ENCODE peak calls at places on chromosomes 16 and 17, in five cellular contexts. R, E, Q, G and D are unnamed samples. For H3K36me3, the result is how much of the 10 kb centered on the place peaks cover.

GRCh38 chr16:67749436-67750078 is 30.4 kb upstream of the GFOD2 start:
- DNase-seq in G (no peak), Q (no peak), R (no peak), E (no peak), D (no peak)

GRCh38 chr17:71163121-71163812 is 957.6 kb upstream of the SOX9 start:
- DNase-seq in Q (no peak), G (no peak), R (no peak), E (no peak), D (no peak)

GRCh38 chr16:86189934-86190333 is 291.0 kb downstream of the IRF8 start:
- DNase-seq in G (no peak), Q (no peak), R (no peak), E (no peak), D (no peak)

GRCh38 chr17:79075861-79076406 is 1.3 kb downstream of the ENGASE start:
- DNase-seq in R (no peak), Q (no peak), E (no peak), G (peak), D (no peak)

GRCh38 chr17:78032166-78032565 is 73.7 kb downstream of the TNRC6C start:
- DNase-seq in R (no peak), Q (peak), G (no peak), E (peak), D (no peak)

GRCh38 chr17:7886227-7887037 is 2.2 kb upstream of the CHD3 start:
- DNase-seq in G (peak), Q (peak), E (no peak), R (no peak), D (no peak)

GRCh38 chr17:74744714-74745547 is 3.5 kb upstream of the NHERF1 start:
- DNase-seq in E (peak), G (peak), Q (peak), R (peak), D (no peak)

GRCh38 chr17:44128383-44128782 is 4.9 kb upstream of the HDAC5 start:
- DNase-seq in G (no peak), Q (no peak), E (no peak), R (no peak), D (no peak)

GRCh38 chr17:62819511-62820221 is 11.6 kb upstream of the MARCHF10 start:
- DNase-seq in Q (no peak), G (peak), E (peak), R (peak), D (no peak)

GRCh38 chr17:13393841-13394710 is 207.7 kb downstream of the HS3ST3A1 start:
- DNase-seq in E (no peak), G (no peak), Q (peak), R (no peak), D (no peak)

GRCh38 chr16:75044800-75045361 is 46.1 kb downstream of the ZNRF1 start:
- DNase-seq in E (no peak), R (no peak), Q (no peak), G (peak), D (no peak)

GRCh38 chr17:77281904-77282367 is 141.2 kb downstream of the SEC14L1 start:
- DNase-seq in E (no peak), G (no peak), Q (no peak), R (no peak), D (no peak)

GRCh38 chr16:27572711-27573110 is 22.8 kb downstream of the KATNIP start:
- DNase-seq in Q (no peak), E (no peak), R (no peak), G (peak), D (no peak)

GRCh38 chr17:30274887-30275286 is 16.9 kb downstream of the BLMH start:
- DNase-seq in E (no peak), Q (no peak), R (no peak), G (no peak), D (no peak)

GRCh38 chr17:36650096-36650764 is 48.8 kb downstream of the MRM1 start:
- DNase-seq in Q (no peak), G (no peak), E (no peak), R (no peak), D (no peak)

GRCh38 chr16:70709457-70709856 is 23.6 kb upstream of the MTSS2 start:
- DNase-seq in E (no peak), R (no peak), G (no peak), Q (no peak), D (no peak)

GRCh38 chr17:48240562-48241130 is 133.1 kb downstream of the SNX11 start:
- DNase-seq in R (no peak), G (no peak), Q (peak), E (no peak), D (no peak)

GRCh38 chr17:1227917-1228751 is 42.1 kb upstream of the BHLHA9 start:
- DNase-seq in G (no peak), R (no peak), Q (no peak), E (no peak), D (no peak)

GRCh38 chr17:47728214-47728877 is 4.7 kb upstream of the TBX21 start:
- DNase-seq in R (no peak), E (no peak), G (no peak), Q (no peak), D (no peak)

GRCh38 chr16:79598341-79599181 is 2.0 kb downstream of the MAF start:
- DNase-seq in G (peak), Q (no peak), E (no peak), R (no peak), D (no peak)

GRCh38 chr16:1950047-1950446 is 4.4 kb downstream of the RPL3L start:
- DNase-seq in G (no peak), R (no peak), E (no peak), Q (no peak), D (no peak)

GRCh38 chr16:71540-72341 is 690 bp downstream of the RHBDF1 start:
- DNase-seq in G (peak), Q (peak), R (peak), E (no peak), D (no peak)

GRCh38 chr17:6775871-6776405 is at the start of gene FBXO39:
- DNase-seq in G (no peak), Q (no peak), E (peak), R (no peak), D (no peak)

GRCh38 chr16:322476-323143 is 29.9 kb downstream of the AXIN1 start:
- DNase-seq in R (no peak), Q (no peak), E (no peak), G (no peak), D (no peak)

GRCh38 chr16:68085259-68086071 is at the start of gene NFATC3:
- DNase-seq in E (peak), R (peak), Q (peak), G (peak), D (peak)

GRCh38 chr16:31200821-31201510 is 1.6 kb downstream of the PYCARD start:
- DNase-seq in R (no peak), G (no peak), Q (peak), E (no peak), D (no peak)

GRCh38 chr17:47276868-47277267 is 23.2 kb downstream of the ITGB3 start:
- DNase-seq in Q (peak), R (peak), E (no peak), G (peak), D (no peak)

GRCh38 chr17:6450926-6451717 is 6.9 kb downstream of the PIMREG start:
- DNase-seq in Q (no peak), E (no peak), R (no peak), G (no peak), D (no peak)

GRCh38 chr17:1829189-1829578 is 518 bp downstream of the SMYD4 start:
- DNase-seq in G (peak), E (no peak), R (peak), Q (no peak), D (no peak)

GRCh38 chr16:75310541-75310940 is 59.1 kb upstream of the BCAR1 start:
- DNase-seq in G (no peak), R (no peak), E (no peak), Q (no peak), D (no peak)

GRCh38 chr16:31695667-31696066 is 168.0 kb downstream of the AHSP start:
- DNase-seq in Q (peak), G (no peak), E (peak), R (no peak), D (no peak)

GRCh38 chr16:86634290-86634689 is 55.9 kb downstream of the FOXL1 start:
- DNase-seq in R (no peak), Q (no peak), E (no peak), G (no peak), D (no peak)

GRCh38 chr17:3896108-3897099 is 3.6 kb upstream of the CAMKK1 start:
- DNase-seq in Q (no peak), E (no peak), R (no peak), G (no peak), D (no peak)

GRCh38 chr17:7174603-7175362 is 4.4 kb downstream of the ASGR1 start:
- DNase-seq in G (no peak), R (no peak), E (no peak), Q (no peak), D (no peak)

GRCh38 chr17:17755715-17756114 is 74.5 kb downstream of the RAI1 start:
- DNase-seq in G (no peak), E (no peak), Q (no peak), R (no peak), D (no peak)

GRCh38 chr17:17759164-17759563 is 77.6 kb downstream of the SREBF1 start:
- DNase-seq in R (no peak), E (no peak), Q (no peak), G (no peak), D (no peak)

GRCh38 chr17:17757944-17758343 is 76.7 kb downstream of the RAI1 start:
- DNase-seq in G (no peak), E (no peak), Q (no peak), R (no peak), D (no peak)

GRCh38 chr17:17758443-17758842 is 77.2 kb downstream of the RAI1 start:
- DNase-seq in G (no peak), Q (no peak), R (no peak), E (no peak), D (no peak)

GRCh38 chr17:17757391-17757791 is 76.1 kb downstream of the RAI1 start:
- DNase-seq in Q (no peak), R (no peak), G (no peak), E (no peak), D (no peak)
- H3K4me3 ChIP-seq in Q (no peak), R (no peak), G (no peak), E (no peak), D (no peak)

GRCh38 chr16:81448154-81449131 is 3.8 kb downstream of the CMIP start:
- DNase-seq in E (no peak), Q (peak), R (peak), G (no peak), D (no peak)

GRCh38 chr16:81447383-81448101 is 2.9 kb downstream of the CMIP start:
- DNase-seq in E (no peak), G (no peak), Q (no peak), R (peak), D (no peak)

GRCh38 chr16:81445926-81446317 is 1.3 kb downstream of the CMIP start:
- DNase-seq in R (no peak), Q (peak), E (no peak), G (no peak), D (no peak)

GRCh38 chr16:81445143-81445922 is 725 bp downstream of the CMIP start:
- DNase-seq in Q (peak), E (no peak), G (peak), R (no peak), D (no peak)

GRCh38 chr16:81446318-81447275 is 2.0 kb downstream of the CMIP start:
- DNase-seq in R (no peak), E (no peak), G (no peak), Q (peak), D (no peak)
- TF ChIP-seq POLR2AphosphoS5 in R (no peak), E (peak), G (peak), Q (no peak), D (no peak)

DNA sequence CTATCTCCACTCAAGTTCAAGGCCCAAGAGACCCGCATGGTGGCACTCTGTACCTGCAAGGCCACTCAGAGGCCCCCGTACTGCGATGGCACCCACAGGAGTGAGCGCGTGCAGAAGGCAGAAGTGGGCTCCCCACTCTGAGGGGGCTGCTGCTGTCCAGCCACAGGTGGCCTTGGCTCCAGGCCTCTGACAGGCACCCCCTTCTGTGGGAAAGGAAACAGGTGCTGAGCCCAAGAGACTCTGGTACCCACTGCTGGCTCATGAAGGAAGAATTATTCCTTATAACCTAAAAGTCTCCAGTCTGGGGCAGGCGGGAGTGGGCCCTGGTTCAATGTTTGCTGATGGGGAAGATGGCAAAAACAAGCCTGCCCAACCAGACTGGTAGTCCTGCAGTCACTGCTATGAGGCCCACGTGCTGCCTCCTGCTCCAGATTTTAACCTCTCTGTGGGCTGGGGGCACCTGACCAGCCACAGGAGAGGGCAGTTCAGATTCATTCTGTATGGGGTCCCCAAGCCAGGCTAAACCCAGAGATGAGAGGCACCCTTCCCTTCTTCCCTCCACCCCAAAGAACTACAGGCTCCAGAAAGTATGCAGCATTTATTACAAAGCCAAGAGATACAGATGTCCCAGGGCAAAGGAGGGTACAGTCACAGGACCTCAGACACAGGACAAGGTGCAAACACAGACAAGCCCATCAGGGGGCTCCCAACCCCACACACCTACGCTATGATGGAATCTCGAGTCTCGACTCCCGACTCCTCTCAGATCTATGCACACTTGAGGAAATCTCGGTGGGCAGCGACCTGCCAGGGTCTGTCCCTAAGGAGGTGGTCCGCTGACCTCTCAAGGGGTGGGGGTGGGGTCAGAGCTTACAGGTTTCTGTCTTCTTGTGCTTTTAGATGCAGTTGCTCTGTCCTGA is 3.4 kb downstream of the CISD3 start:
- DNase-seq in Q (peak), E (no peak), R (peak), G (no peak), D (no peak)
- H3K36me3 ChIP-seq in Q (half or more), E (half or more), R (under half), G (under half), D (under half)

DNA sequence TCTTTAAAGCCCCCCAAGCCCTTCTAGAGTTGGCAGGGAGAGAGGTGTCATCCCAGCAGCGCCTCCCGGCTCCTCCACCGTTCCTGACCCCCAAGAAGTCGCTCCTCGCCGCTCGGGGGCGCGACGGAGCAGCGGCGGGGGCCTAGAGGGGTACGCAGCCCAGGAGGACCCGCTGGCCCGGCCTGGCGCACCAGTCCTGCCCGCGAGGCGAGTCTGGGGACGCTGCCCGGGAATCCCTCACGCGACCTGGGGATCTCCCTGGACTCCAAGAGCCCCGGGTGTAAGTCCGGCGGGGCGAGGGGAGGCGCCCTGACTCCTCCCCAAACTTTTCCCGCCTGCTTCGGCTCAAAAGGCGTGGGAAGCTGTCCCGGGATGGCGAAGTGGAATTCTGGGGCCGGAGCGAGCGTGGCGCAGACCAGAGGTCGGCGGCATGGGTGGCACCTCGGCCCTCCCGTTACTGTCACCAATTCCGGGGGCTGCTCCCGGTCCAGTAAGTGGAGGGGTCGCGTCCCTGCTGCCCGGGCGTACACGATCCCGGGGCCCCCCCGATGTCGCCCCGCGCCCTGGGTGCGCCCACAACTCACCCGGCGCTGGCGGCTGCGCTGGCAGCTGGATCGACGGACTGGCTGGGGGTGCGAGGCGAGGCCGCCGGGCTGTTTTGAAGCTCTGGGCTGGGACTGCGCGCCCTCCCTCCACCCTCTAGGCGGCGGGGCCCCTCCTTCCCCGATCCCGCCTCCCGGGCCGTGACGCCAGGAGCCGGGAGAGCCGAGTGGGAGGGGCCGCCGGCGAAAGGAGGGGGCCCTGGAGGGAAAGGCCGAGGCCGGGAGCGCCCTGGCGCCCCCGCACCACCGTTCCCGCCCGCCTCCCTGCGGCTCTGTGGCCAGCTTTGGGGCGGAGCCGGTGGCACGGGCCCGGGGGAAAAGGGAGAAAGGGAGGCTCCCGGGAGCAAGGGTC is at the start of gene EMP2:
- DNase-seq in Q (peak), R (peak), G (peak), E (no peak), D (no peak)
- H3K4me3 ChIP-seq in Q (peak), R (peak), G (peak), E (peak), D (peak)

GRCh38 chr17:56966277-56966676 is 5.4 kb upstream of the COIL start:
- DNase-seq in R (no peak), E (no peak), Q (no peak), G (no peak), D (no peak)

GRCh38 chr17:56956992-56957391 is 3.9 kb downstream of the COIL start:
- DNase-seq in G (no peak), E (no peak), Q (no peak), R (no peak), D (no peak)

GRCh38 chr17:56960596-56961538 is at the start of gene COIL:
- DNase-seq in Q (peak), G (peak), E (peak), R (peak), D (peak)
- TF ChIP-seq POLR2AphosphoS5 in Q (peak), G (peak), E (peak), R (peak), D (peak)

DNA sequence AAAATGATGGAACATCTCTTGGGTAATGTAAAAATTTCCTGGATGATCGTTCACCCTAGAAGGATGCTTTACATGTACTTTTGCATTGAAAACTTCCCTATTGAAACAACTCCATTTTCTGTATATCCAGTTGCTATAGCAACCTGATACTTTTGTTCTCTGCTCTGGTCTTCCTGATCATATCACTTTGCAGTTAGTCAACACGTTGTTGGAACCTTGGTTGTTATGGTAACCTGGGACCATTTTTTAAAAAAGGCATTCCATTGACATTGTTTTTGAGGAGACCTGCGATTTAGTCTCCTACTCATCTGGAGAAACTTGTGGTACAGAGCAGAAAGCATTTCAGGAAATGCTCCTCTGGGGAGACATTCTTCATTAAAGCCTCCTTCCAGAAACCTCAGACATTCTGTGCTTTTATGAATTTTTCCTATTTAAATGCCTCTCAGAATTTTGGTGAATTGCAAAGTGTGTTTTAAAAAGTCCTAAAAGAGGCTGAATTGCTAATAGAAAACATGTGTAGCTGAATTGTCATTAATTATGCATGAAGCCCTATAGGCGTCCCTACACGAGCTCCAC is 378.9 kb downstream of the HS3ST4 start:
- DNase-seq in R (no peak), Q (no peak), G (no peak), E (no peak), D (peak)
- H3K36me3 ChIP-seq in R (under half), Q (under half), G (under half), E (under half), D (under half)

DNA sequence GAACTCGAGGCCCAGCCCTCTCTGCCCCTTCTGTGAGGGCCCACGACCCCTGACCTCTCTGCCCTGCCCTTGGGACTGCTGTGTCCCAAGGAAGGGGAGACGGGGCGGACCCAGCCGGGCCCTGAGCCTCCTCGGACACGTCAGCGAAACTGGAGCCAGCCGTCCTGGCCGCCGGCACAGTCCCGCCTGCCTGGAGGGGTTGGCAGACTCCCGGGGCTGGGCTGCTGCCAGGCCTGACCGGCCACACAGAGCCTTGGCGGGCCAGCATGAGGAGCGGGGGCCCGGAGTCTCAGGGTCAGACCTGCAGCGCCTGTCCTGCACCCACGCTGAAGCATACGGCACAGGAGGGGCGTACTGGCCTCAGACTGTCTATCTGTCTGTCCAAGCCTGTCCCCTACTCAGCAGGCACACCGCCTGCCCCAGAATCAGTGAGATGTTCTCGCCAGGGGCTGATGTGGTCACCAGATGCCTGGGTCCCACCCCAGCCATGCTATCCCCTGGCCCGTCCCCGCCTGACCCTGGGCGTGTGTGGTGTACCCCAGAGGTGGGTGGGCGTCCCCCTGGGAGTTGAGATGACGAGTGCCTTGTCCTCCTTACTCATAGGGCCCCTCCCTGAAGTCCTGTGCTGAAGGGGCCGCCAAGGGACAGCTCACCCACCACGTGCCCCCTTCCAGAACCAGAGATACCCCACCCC is 4.6 kb downstream of the VASN start:
- DNase-seq in G (peak), Q (no peak), E (peak), R (no peak), D (no peak)
- H3K4me3 ChIP-seq in G (no peak), Q (no peak), E (peak), R (no peak), D (no peak)